ENCODE peak calls at places on chromosomes 1 and 21, in four cellular contexts. A is DMS79, O is COR-L47, B is NCI-H1092. P is an unnamed sample.

GRCh38 chr1:201742476-201742875 is 86.5 kb upstream of the IPO9 start:
- DNase-seq in A (no peak), O (no peak), B (no peak), P (no peak)

GRCh38 chr21:23968722-23969647 is 1638.3 kb downstream of the MRPL39 start:
- DNase-seq in A (no peak), O (peak), B (peak), P (no peak)

GRCh38 chr1:53284224-53285020 is 43.4 kb downstream of the LRP8 start:
- DNase-seq in A (no peak), O (no peak), B (no peak), P (no peak)

GRCh38 chr1:66271216-66271903 is 262.6 kb upstream of the SGIP1 start:
- DNase-seq in A (no peak), O (peak), B (no peak), P (peak)

GRCh38 chr1:201153474-201154388 is 543 bp downstream of the TMEM9 start:
- DNase-seq in A (no peak), O (peak), B (peak), P (no peak)

GRCh38 chr1:247111636-247112478 is 7.7 kb upstream of the ZNF669 start:
- DNase-seq in A (no peak), O (peak), B (no peak), P (no peak)

GRCh38 chr1:217224201-217224600 is 406.7 kb downstream of the GPATCH2 start:
- DNase-seq in A (no peak), O (no peak), B (no peak), P (no peak)

GRCh38 chr1:15261155-15262002 is 14.4 kb downstream of the FHAD1 start:
- DNase-seq in A (no peak), O (no peak), B (no peak), P (no peak)

GRCh38 chr1:59431566-59432294 is 134.8 kb downstream of the FGGY start:
- DNase-seq in A (no peak), O (no peak), B (no peak), P (peak)

GRCh38 chr1:13554798-13555197 is 28.8 kb upstream of the PDPN start:
- DNase-seq in A (no peak), O (no peak), B (no peak), P (no peak)

GRCh38 chr1:72037745-72038343 is 244.5 kb downstream of the NEGR1 start:
- DNase-seq in A (no peak), O (peak), B (no peak), P (no peak)